ENCODE peak calls at places on chromosomes 12 and 14, in five cellular contexts. W is A549, K is HepG2, I is H1, P is K562. X is an unnamed sample.

GRCh38 chr12:72271741-72272661 is at the start of gene TRHDE:
- DNase-seq in P (no peak), I (peak; percentile 75), W (peak; percentile 17), K (no peak), X (peak; percentile 7)

GRCh38 chr12:2598001-2598400 is 196.8 kb upstream of the FKBP4 start:
- DNase-seq in P (no peak), K (no peak), I (no peak), W (no peak), X (no peak)

GRCh38 chr14:39956372-39956771 is 524.1 kb upstream of the FBXO33 start:
- DNase-seq in I (no peak), P (no peak), W (peak; percentile 9), K (no peak), X (no peak)

GRCh38 chr12:98793121-98793520 is 148.0 kb downstream of the APAF1 start:
- DNase-seq in K (no peak), P (no peak), I (no peak), W (no peak), X (no peak)

GRCh38 chr12:79344855-79345840 is 345.6 kb downstream of the PAWR start:
- DNase-seq in I (no peak), W (peak; percentile 86), K (peak; percentile 59), P (peak; percentile 12), X (peak; percentile 54)

GRCh38 chr14:87896393-87897380 is 96.3 kb downstream of the GALC start:
- DNase-seq in P (peak; percentile 17), K (peak; percentile 41), I (no peak), W (peak; percentile 54), X (peak; percentile 46)

GRCh38 chr14:31243860-31244259 is 36.3 kb upstream of the HECTD1 start:
- DNase-seq in W (no peak), K (no peak), I (no peak), P (no peak), X (no peak)

GRCh38 chr12:65605019-65605418 is 219.3 kb upstream of the HMGA2 start:
- DNase-seq in P (no peak), K (no peak), I (no peak), W (no peak), X (peak; percentile 44)

GRCh38 chr12:42735869-42736361 is 146.4 kb upstream of the PRICKLE1 start:
- DNase-seq in W (no peak), I (no peak), P (no peak), K (no peak), X (no peak)

GRCh38 chr12:123041811-123042655 is 61.6 kb downstream of the ARL6IP4 start:
- DNase-seq in P (no peak), I (no peak), W (no peak), K (no peak), X (no peak)

GRCh38 chr12:96108321-96108720 is 72.9 kb upstream of the LTA4H start:
- DNase-seq in I (no peak), K (no peak), P (no peak), W (peak; percentile 23), X (peak; percentile 82)

GRCh38 chr14:104138098-104138890 is at the start of gene KIF26A:
- DNase-seq in I (peak; percentile 85), W (peak; percentile 74), P (no peak), K (no peak), X (peak; percentile 57)

GRCh38 chr12:6699989-6700645 is 498 bp downstream of the PIANP start:
- DNase-seq in K (no peak), P (no peak), I (peak; percentile 79), W (no peak), X (no peak)

GRCh38 chr12:69872804-69873203 is 47.8 kb downstream of the MYRFL start:
- DNase-seq in I (no peak), P (no peak), W (no peak), K (no peak), X (peak; percentile 6)

GRCh38 chr14:70642313-70643235 is 858 bp downstream of the TTC9 start:
- DNase-seq in K (no peak), W (no peak), I (no peak), P (no peak), X (peak; percentile 1)

GRCh38 chr12:121801601-121802484 is 2.0 kb upstream of the SETD1B start:
- DNase-seq in I (no peak), W (no peak), K (no peak), P (no peak), X (peak; percentile 80)

GRCh38 chr14:21299562-21300130 is 19.8 kb downstream of the RPGRIP1 start:
- DNase-seq in P (peak; percentile 38), I (no peak), W (no peak), K (no peak), X (no peak)

GRCh38 chr12:29253916-29254625 is 105.0 kb downstream of the FAR2 start:
- DNase-seq in I (no peak), K (no peak), P (no peak), W (no peak), X (no peak)

GRCh38 chr14:37819155-37820015 is 224.0 kb downstream of the TTC6 start:
- DNase-seq in K (peak; percentile 97), I (no peak), W (peak; percentile 16), P (no peak), X (no peak)

GRCh38 chr12:6047249-6048227 is 76.9 kb downstream of the VWF start:
- DNase-seq in W (no peak), K (no peak), I (no peak), P (no peak), X (no peak)

GRCh38 chr12:113055594-113056380 is 743 bp upstream of the DTX1 start:
- DNase-seq in P (no peak), K (no peak), I (no peak), W (no peak), X (no peak)
- TF ChIP-seq JUN in P (no peak), K (no peak), I (no peak), W (no peak), X (no peak)

DNA sequence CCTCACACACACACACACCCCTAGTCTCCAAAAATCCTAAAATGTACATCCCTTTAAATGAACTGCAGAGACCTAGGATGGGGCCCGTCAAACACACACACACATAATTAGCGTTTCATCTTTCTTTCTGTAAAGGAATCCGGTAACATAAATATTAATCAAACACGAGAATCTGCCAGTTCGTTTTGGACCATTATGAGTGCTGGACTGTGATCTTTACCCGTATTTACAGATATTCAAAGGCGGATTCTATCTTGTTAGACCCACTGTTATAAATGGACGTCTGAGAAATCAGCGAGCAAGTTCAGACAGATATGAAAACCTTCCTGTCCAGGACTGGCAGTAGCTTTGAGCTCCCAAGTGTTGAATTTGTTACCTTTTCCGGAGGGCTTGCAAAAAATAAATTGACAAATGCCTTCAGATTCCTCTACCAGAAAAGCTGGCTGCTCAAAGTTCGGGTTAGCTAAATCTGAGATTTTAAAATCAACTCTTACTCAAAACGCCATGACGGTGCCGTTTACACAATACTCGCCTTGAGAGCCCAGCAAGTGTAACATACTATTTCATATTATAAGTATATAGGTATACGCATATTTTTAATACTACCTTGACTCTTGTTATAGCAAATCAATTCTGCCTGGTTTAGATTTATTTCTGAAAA is 27.6 kb downstream of the BCL11B start:
- DNase-seq in W (no peak), I (no peak), P (no peak), K (no peak), X (no peak)
- H3K27ac ChIP-seq in W (no peak overlapping the region), I (no peak overlapping the region), P (no peak overlapping the region), K (no peak overlapping the region), X (no peak overlapping the region)

GRCh38 chr14:102192840-102193502 is 53.3 kb downstream of the WDR20 start:
- DNase-seq in W (no peak), I (no peak), P (no peak), K (no peak), X (no peak)
- TF ChIP-seq JUN in W (no peak), I (no peak), P (no peak), K (no peak), X (no peak)

GRCh38 chr14:61184117-61184516 is 97.0 kb downstream of the TMEM30B start:
- DNase-seq in I (no peak), W (no peak), K (no peak), P (no peak), X (peak; percentile 59)
- H3K27ac ChIP-seq in I (no peak overlapping the region), W (peak overlapping the region; percentile 50), K (no peak overlapping the region), P (no peak overlapping the region), X (peak overlapping the region; percentile 78)

DNA sequence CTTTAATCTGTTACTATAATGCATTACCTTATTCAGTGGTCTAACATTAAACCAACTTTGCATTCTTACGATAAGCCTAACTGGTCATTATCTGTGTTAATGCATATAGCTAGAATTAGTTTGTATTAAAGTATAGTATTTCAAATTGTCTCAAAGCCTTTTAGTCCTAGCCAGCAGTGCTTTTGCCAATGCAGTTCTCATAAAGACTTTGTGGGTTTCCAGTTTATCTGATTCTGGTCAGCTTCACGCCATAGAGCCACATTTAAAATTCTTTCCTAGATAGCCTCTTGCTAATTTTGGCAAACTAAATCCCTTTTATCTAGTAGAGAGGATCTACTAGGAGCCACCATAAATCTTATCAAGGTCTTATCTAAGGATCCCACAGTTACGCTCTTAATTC is 78.9 kb upstream of the VASH1 start:
- DNase-seq in I (no peak), W (no peak), P (no peak), K (no peak), X (no peak)
- TF ChIP-seq JUN in I (no peak), W (no peak), P (no peak), K (no peak), X (no peak)

DNA sequence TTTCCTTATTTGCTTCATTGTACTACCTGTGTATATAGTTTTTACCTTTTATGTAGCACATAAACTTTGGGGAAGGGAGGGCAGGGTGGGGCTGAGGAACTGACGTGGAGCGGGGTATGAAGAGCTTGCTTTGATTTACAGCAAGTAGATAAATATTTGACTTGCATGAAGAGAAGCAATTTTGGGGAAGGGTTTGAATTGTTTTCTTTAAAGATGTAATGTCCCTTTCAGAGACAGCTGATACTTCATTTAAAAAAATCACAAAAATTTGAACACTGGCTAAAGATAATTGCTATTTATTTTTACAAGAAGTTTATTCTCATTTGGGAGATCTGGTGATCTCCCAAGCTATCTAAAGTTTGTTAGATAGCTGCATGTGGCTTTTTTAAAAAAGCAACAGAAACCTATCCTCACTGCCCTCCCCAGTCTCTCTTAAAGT is 4.1 kb downstream of the CDKN1B start:
- DNase-seq in P (peak; percentile 14), I (no peak), W (peak; percentile 69), K (no peak), X (no peak)
- H3K27ac ChIP-seq in P (peak overlapping the region; percentile 97), I (no peak overlapping the region), W (peak overlapping the region; percentile 84), K (peak overlapping the region; percentile 98), X (peak overlapping the region; percentile 98)

GRCh38 chr14:73742520-73743238 is 28.5 kb upstream of the PNMA1 start:
- DNase-seq in K (no peak), I (no peak), P (no peak), W (no peak), X (no peak)

GRCh38 chr14:73741876-73742519 is 27.8 kb upstream of the PNMA1 start:
- DNase-seq in K (no peak), P (no peak), W (no peak), I (no peak), X (peak; percentile 41)

GRCh38 chr14:73744175-73744867 is 30.1 kb upstream of the PNMA1 start:
- DNase-seq in I (no peak), P (no peak), K (no peak), W (no peak), X (no peak)

GRCh38 chr14:73744874-73745529 is 30.8 kb upstream of the PNMA1 start:
- DNase-seq in W (no peak), I (no peak), K (no peak), P (no peak), X (no peak)

GRCh38 chr14:73743431-73743931 is 29.3 kb upstream of the PNMA1 start:
- DNase-seq in P (no peak), W (no peak), I (no peak), K (no peak), X (peak; percentile 67)
- TF ChIP-seq JUN in P (no peak), W (no peak), I (no peak), K (no peak), X (no peak)

X was measured in endothelial cell of umbilical vein.